ENCODE peak calls at places on chromosomes 13 and 19, in seven cellular contexts. R is IMR-90, I is HepG2, W is K562, S is HCT116, H is GM12878, X is H1. K is an unnamed sample.

GRCh38 chr13:111337741-111338140 is 17.3 kb downstream of the TEX29 start:
- DNase-seq in R (peak; percentile 19), W (no peak), X (no peak), H (no peak), S (no peak), I (no peak), K (no peak)

GRCh38 chr13:100139822-100140221 is 50.9 kb downstream of the PCCA start:
- DNase-seq in X (no peak), H (no peak), I (peak; percentile 20), W (no peak), R (peak; percentile 67), S (no peak), K (no peak)

GRCh38 chr19:36488118-36488815 is 1.1 kb downstream of the ZNF566 start:
- DNase-seq in H (no peak), I (no peak), X (no peak), S (no peak), W (no peak), R (peak; percentile 53), K (no peak)

GRCh38 chr13:52177276-52177675 is 17.9 kb upstream of the NEK3 start:
- DNase-seq in S (no peak), I (no peak), X (no peak), H (no peak), R (no peak), W (no peak), K (no peak)

GRCh38 chr13:98222081-98222554 is 45.0 kb upstream of the RNF113B start:
- DNase-seq in W (no peak), R (peak; percentile 77), X (no peak), I (no peak), H (no peak), S (no peak), K (peak; percentile 88)

GRCh38 chr13:100156786-100157185 is 67.9 kb downstream of the PCCA start:
- DNase-seq in X (no peak), S (no peak), I (no peak), R (no peak), H (no peak), W (no peak), K (peak; percentile 3)

GRCh38 chr19:15445227-15445605 is 4.5 kb downstream of the WIZ start:
- DNase-seq in H (no peak), R (no peak), W (no peak), I (no peak), S (no peak), X (no peak), K (no peak)

GRCh38 chr13:43911871-43912270 is 32.2 kb downstream of the LACC1 start:
- DNase-seq in W (no peak), S (no peak), I (no peak), X (no peak), R (no peak), H (no peak), K (no peak)

GRCh38 chr13:99335603-99336002 is 28.4 kb upstream of the GPR183 start:
- DNase-seq in X (peak; percentile 41), W (no peak), H (peak; percentile 78), I (no peak), S (no peak), R (no peak), K (no peak)

GRCh38 chr13:113584870-113585671 is 518 bp downstream of the TFDP1 start:
- DNase-seq in H (no peak), X (peak; percentile 50), R (no peak), I (no peak), W (peak; percentile 52), S (no peak), K (no peak)

GRCh38 chr13:106859505-106859904 is 291.6 kb upstream of the ARGLU1 start:
- DNase-seq in X (no peak), H (no peak), I (no peak), W (no peak), R (no peak), S (no peak), K (no peak)

GRCh38 chr13:33108620-33109019 is 92.4 kb downstream of the KL start:
- DNase-seq in R (peak; percentile 71), X (no peak), I (no peak), H (no peak), S (no peak), W (no peak), K (no peak)

GRCh38 chr19:19071897-19072296 is 8.1 kb downstream of the SLC25A42 start:
- DNase-seq in R (no peak), W (no peak), X (no peak), S (no peak), I (no peak), H (no peak), K (no peak)

GRCh38 chr19:19628499-19629134 is 597 bp upstream of the LPAR2 start:
- DNase-seq in X (peak; percentile 90), S (peak; percentile 61), H (no peak), I (no peak), R (peak; percentile 48), W (no peak), K (no peak)

GRCh38 chr19:12156254-12157058 is at the start of gene ZNF625:
- DNase-seq in H (peak; percentile 39), W (no peak), X (peak; percentile 95), S (no peak), R (peak; percentile 87), I (peak; percentile 90), K (peak; percentile 75)

GRCh38 chr13:110893571-110893970 is 21.3 kb downstream of the ANKRD10 start:
- DNase-seq in W (no peak), H (no peak), R (no peak), S (no peak), I (no peak), X (no peak), K (peak; percentile 56)

GRCh38 chr19:39212377-39212742 is 8.3 kb upstream of the SYCN start:
- DNase-seq in S (peak; percentile 53), H (peak; percentile 2), W (peak; percentile 68), I (no peak), X (peak; percentile 85), R (no peak), K (no peak)

GRCh38 chr19:49117677-49118564 is 1.0 kb downstream of the C19orf73 start:
- DNase-seq in H (no peak), W (no peak), X (no peak), I (no peak), S (no peak), R (no peak), K (no peak)

GRCh38 chr13:26600345-26600761 is 42.9 kb downstream of the WASF3 start:
- DNase-seq in S (no peak), I (no peak), X (no peak), W (no peak), R (peak; percentile 45), H (no peak), K (no peak)

GRCh38 chr19:13843104-13843921 is 33.6 kb upstream of the NANOS3 start:
- DNase-seq in X (peak; percentile 68), W (no peak), I (no peak), S (no peak), H (no peak), R (peak; percentile 47), K (peak; percentile 59)

GRCh38 chr13:73898899-73899298 is 235.3 kb downstream of the KLF12 start:
- DNase-seq in X (no peak), W (no peak), S (no peak), H (no peak), I (no peak), R (no peak), K (no peak)
- TF ChIP-seq POLR2A in X (no peak), W (no peak), S (no peak), H (no peak), I (no peak), R (no peak), K (no peak)

GRCh38 chr13:38496956-38497355 is 147.3 kb downstream of the UFM1 start:
- DNase-seq in R (no peak), S (no peak), X (no peak), W (no peak), I (no peak), H (no peak), K (no peak)
- H3K9ac ChIP-seq in R (no peak overlapping the region), S (no peak overlapping the region), X (no peak overlapping the region), W (no peak overlapping the region), I (no peak overlapping the region), H (no peak overlapping the region), K (no peak overlapping the region)

GRCh38 chr19:5990289-5990797 is 12.4 kb upstream of the RANBP3 start:
- DNase-seq in W (peak; percentile 79), R (no peak), H (no peak), X (peak; percentile 65), S (no peak), I (no peak), K (no peak)
- TF ChIP-seq POLR2A in W (peak; percentile 49), R (no peak), H (no peak), X (no peak), S (no peak), I (no peak), K (no peak)

DNA sequence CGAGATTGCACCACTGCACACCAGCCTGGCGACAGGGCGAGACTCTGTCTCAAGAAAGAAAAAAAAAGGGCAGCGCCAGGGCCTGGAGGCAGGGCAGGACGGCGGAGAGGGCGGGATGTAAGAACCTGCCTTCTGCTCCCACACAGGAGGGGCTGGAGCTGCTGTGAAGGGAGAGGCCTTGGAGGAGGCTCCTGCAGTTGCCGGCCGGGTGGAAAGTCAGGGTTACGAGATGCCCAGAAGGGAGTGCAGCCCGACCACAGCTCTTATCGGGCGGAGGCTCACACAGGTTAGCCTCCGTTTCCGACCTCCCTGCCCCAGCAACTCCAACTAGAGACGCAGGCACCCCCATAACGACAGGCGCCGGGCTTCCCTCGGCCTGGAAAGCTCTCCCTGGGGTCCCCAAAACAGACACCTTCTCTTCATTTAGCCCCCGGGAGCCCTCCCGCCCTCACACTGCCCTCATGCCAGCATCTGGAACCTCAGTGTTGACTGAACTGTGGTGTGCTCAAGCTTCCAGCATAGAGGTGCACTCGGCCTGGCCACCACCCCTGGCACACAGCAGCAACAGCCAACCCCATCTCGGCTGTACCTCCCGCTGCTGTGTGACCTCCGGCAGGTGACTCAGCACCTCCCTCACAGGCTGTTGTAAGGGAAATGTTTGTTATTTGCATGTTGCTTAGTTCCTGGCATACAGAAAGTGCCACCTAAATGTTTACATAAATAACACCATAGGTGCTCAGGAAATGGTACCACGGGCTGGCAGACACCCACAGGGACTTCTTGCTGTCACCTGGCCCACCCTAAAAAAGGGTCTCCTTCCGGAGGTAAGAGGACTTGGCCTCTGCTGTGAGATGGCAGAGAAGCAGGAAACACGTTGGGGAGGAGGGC is 1.3 kb downstream of the PLPP2 start:
- DNase-seq in W (peak; percentile 59), I (peak; percentile 42), X (peak; percentile 76), H (no peak), S (peak; percentile 74), R (peak; percentile 25), K (peak; percentile 35)
- H3K9ac ChIP-seq in W (peak overlapping the region; percentile 4), I (no peak overlapping the region), X (peak overlapping the region; percentile 76), H (no peak overlapping the region), S (peak overlapping the region; percentile 97), R (no peak overlapping the region), K (no peak overlapping the region)

GRCh38 chr13:24045456-24045996 is 115.0 kb upstream of the SPATA13 start:
- DNase-seq in S (no peak), X (no peak), I (no peak), H (no peak), W (no peak), R (no peak), K (no peak)
- TF ChIP-seq POLR2A in S (no peak), X (no peak), I (no peak), H (no peak), W (no peak), R (no peak), K (no peak)

DNA sequence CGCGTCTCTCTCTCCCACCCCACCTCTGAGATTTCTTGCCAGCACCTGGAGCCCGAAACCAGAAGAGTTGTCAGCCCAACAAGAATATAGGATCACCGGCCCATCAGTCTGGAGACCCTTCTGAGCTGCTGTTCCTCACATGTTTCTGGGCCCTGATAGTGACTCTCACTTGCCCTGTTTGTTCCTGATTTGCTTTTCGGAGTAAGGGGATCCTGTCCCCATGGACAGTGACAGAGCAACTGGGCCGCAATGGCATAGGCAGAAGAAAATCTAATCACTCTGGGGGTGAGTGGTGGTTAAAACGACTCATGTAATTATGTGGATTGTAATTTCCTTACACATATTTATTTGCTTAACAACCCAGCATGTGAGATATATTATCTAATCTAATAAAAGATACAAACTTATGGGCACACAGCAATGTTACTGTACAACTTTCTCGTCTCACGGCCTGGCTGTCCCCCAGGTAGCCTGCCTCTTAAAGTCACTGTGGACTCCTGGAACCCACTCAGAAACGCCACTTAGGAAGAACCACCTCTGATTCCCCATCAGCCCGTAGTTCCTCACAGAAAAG is 661 bp upstream of the SMAD9 start:
- DNase-seq in X (no peak), I (no peak), R (no peak), W (no peak), H (no peak), S (no peak), K (peak; percentile 10)
- H3K9ac ChIP-seq in X (no peak overlapping the region), I (peak overlapping the region; percentile 58), R (peak overlapping the region; percentile 6), W (no peak overlapping the region), H (no peak overlapping the region), S (no peak overlapping the region), K (peak overlapping the region; percentile 53)